ENCODE peak calls at places on chromosome 12, in five cellular contexts. L is lower leg skin, O is Calu3, R is GM12865, J is progenitor cell of endocrine pancreas. G is an unnamed sample.

GRCh38 chr12:30026621-30027234 is 243.0 kb upstream of the TMTC1 start:
- DNase-seq in L (no peak), O (no peak), R (no peak), J (no peak), G (no peak)

GRCh38 chr12:615620-616019 is 47.6 kb downstream of the NINJ2 start:
- DNase-seq in L (no peak), O (no peak), R (no peak), J (no peak), G (no peak)

GRCh38 chr12:104643921-104644669 is 187.3 kb downstream of the CHST11 start:
- DNase-seq in L (no peak), O (peak; percentile 42), R (peak; percentile 83), J (no peak), G (peak; percentile 26)

GRCh38 chr12:55712700-55713415 is 3.0 kb upstream of the BLOC1S1 start:
- DNase-seq in L (no peak), O (no peak), R (no peak), J (no peak), G (no peak)

GRCh38 chr12:76698316-76698715 is 65.6 kb upstream of the ZDHHC17 start:
- DNase-seq in L (no peak), O (no peak), R (no peak), J (no peak), G (no peak)

GRCh38 chr12:42372154-42372791 is 46.3 kb downstream of the PPHLN1 start:
- DNase-seq in L (no peak), O (peak; percentile 12), R (peak; percentile 73), J (no peak), G (no peak)

GRCh38 chr12:102631274-102631673 is 150.9 kb upstream of the IGF1 start:
- DNase-seq in L (no peak), O (peak; percentile 13), R (no peak), J (no peak), G (no peak)

GRCh38 chr12:15532364-15532977 is 210.2 kb downstream of the PTPRO start:
- DNase-seq in L (no peak), O (peak; percentile 74), R (peak; percentile 66), J (no peak), G (no peak)

GRCh38 chr12:92759634-92760268 is 57.0 kb downstream of the PLEKHG7 start:
- DNase-seq in L (no peak), O (peak; percentile 33), R (no peak), J (no peak), G (no peak)

GRCh38 chr12:55830601-55831406 is 1.4 kb upstream of the DNAJC14 start:
- DNase-seq in L (peak; percentile 96), O (peak; percentile 69), R (peak; percentile 64), J (peak; percentile 60), G (no peak)

GRCh38 chr12:120698677-120699076 is 11.6 kb upstream of the UNC119B start:
- DNase-seq in L (no peak), O (no peak), R (no peak), J (no peak), G (no peak)

GRCh38 chr12:86193931-86194330 is 62.3 kb downstream of the MGAT4C start:
- DNase-seq in L (no peak), O (no peak), R (no peak), J (no peak), G (no peak)

GRCh38 chr12:132196873-132197390 is 52.7 kb downstream of the NOC4L start:
- DNase-seq in L (no peak), O (no peak), R (no peak), J (no peak), G (no peak)

GRCh38 chr12:132199526-132200319 is 55.5 kb downstream of the NOC4L start:
- DNase-seq in L (no peak), O (no peak), R (no peak), J (no peak), G (no peak)

GRCh38 chr12:132196038-132196872 is 52.0 kb downstream of the NOC4L start:
- DNase-seq in L (no peak), O (no peak), R (no peak), J (no peak), G (no peak)

GRCh38 chr12:132199101-132199500 is 54.8 kb downstream of the NOC4L start:
- DNase-seq in L (no peak), O (no peak), R (no peak), J (no peak), G (no peak)

GRCh38 chr12:132197581-132198281 is 53.5 kb downstream of the NOC4L start:
- DNase-seq in L (no peak), O (no peak), R (no peak), J (no peak), G (no peak)
- TF ChIP-seq CTCF in L (no peak), O (no peak), R (no peak), J (no peak), G (no peak)

DNA sequence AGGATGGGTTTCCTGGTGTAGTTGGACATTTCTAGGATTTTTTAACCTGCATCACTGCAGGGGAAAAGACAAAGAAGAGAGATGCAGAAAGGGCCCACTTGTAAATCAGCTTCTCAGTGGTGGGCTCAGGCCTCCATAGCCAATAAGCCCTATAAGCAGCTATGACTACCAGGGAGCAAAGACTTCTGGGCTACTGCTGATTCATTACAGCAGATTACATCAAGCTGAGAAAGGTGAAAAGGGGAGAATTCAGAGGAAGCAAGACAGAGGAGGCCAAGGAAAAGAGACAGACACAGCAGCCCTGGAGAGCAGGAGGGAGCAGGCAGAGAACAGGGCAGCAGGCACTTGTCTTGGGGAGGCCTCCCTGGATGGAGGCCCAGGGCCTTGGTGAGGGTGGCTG is 95.2 kb downstream of the KCNA5 start:
- DNase-seq in L (no peak), O (no peak), R (no peak), J (no peak), G (no peak)
- TF ChIP-seq CTCF in L (no peak), O (no peak), R (no peak), J (no peak), G (no peak)

GRCh38 chr12:27005495-27005894 is 8.7 kb downstream of the TM7SF3 start:
- DNase-seq in L (no peak), O (no peak), R (no peak), J (no peak), G (no peak)

GRCh38 chr12:27002141-27002540 is 12.0 kb downstream of the TM7SF3 start:
- DNase-seq in L (no peak), O (no peak), R (no peak), J (no peak), G (no peak)

GRCh38 chr12:27001663-27002062 is 12.5 kb downstream of the TM7SF3 start:
- DNase-seq in L (no peak), O (no peak), R (no peak), J (no peak), G (no peak)

GRCh38 chr12:27000962-27001361 is 13.2 kb downstream of the TM7SF3 start:
- DNase-seq in L (no peak), O (no peak), R (no peak), J (no peak), G (no peak)

DNA sequence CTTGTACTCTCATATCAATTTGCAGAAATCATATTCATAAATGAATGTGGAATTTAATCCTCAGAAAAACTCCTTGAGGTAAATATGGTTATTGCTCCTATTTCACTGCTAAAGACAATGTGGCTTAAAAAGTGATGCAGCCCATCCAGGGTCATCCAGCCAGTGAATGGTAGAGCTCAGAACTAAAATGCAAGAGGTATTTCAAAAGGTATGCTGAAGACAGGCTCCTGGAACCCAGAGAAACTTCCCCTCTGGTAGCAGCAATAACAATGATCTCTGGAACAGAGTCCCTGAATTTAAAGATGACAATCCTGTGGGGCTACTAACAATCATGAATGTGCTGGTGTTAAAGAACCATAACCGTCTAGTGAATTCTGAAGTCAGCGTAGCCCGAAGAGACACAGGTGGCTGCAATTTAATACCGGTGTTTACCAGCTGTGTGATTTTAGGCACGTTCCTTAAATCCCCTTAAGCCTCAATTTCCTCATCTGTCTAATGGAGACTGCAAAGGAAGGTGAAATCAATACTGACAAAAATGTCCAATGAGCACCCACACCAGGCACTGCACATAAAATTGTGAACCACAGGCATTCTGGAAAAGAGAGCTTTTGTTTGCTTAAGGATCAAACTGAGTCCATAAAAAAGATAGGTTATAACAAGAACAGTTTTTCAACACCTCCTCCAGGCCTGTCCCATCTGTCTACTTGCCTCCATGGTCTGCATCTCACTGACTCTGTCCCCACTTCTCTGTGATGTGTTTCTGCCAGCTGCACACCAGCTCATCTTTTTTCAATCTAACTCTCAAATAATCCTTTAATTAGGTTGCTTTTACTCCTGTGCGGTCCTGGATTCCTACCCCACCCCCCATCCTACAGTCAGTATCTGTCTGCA is 10.5 kb downstream of the TM7SF3 start:
- DNase-seq in L (no peak), O (no peak), R (no peak), J (no peak), G (no peak)
- TF ChIP-seq CTCF in L (no peak), O (no peak), R (no peak), J (no peak), G (no peak)

DNA sequence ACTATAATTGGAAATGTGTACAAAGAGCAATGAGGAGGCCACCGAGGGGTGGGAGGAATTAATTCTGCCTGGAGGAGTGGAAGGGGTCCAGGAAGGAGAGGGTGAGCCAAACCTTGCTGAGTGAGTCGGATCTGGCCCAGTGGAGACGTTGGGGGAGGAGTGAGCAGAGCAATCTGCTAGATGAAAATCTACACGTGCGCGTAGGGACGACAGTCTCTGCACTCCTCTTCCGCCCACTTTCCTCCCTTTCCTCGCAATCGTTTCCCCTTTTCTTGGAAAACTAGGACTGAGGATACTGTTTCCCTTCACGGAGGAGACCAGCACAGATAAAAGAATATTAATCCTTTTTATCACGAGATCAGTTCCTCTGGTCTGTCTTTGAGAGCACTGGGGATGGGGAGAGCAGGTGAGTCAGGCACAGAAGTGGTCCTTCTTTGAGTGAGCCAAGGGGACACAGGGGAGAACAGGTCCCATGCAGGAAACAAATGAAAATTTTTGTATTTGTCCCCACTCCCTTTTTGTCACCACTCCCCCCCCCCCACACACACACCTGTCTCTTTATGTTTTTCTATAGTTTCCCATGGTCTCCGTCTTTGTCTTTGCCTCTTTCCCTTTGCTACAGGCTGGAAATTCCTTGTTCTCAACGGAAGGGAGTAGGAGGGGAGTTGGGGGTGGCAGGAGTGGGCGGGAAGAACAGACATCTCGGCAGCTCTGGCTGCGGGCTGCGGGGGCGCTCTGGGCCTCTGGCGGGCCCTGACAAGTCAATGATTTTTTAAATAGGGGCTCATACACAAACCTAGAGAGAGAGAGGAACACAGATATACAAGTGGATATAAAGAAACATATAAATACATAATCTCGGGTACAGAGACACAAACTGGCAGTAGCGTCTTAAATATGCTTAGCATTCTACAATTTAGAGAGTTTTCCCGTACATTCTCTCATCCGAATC is 2.6 kb upstream of the NAB2 start:
- DNase-seq in L (peak; percentile 94), O (peak; percentile 62), R (peak; percentile 76), J (no peak), G (no peak)
- TF ChIP-seq CTCF in L (no peak), O (no peak), R (peak; percentile 32), J (peak; percentile 54), G (no peak)

GRCh38 chr12:112927925-112928324 is 10.3 kb upstream of the OAS3 start:
- DNase-seq in L (no peak), O (no peak), R (no peak), J (no peak), G (no peak)
- TF ChIP-seq CTCF in L (no peak), O (no peak), R (no peak), J (no peak), G (no peak)

DNA sequence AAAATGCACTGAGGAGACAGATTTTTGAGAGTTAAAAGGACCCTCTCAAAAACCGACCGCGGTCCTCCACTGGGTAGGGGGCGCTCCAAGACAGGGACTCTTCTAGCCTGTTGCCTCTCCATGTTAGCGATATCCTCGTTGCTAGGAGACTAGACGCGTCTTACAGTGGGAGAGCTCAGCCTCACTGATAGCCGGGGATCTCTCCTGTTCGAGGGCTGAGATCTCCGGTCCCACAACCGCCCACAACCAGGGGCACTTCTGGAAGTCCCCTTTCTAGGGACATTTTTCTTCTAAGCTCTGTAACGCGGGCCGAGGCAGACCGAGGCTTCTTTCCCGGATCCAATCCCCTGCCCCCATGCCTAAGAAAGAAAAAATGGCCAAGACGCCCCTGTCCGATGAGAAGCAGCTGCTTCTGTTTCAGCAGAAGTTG is 21.3 kb downstream of the FKBP11 start:
- DNase-seq in L (peak; percentile 91), O (peak; percentile 78), R (peak; percentile 85), J (peak; percentile 60), G (peak; percentile 53)
- TF ChIP-seq CTCF in L (no peak), O (peak; percentile 35), R (peak; percentile 65), J (peak; percentile 74), G (no peak)